ENCODE peak calls at places on chromosomes 2 and 18, in eight cellular contexts. J is foreskin fibroblast, T is AG04450, R is WTC11, C is HFFc6, D is suprapubic skin, X is Calu3, H is right lobe of liver. B is an unnamed sample.

GRCh38 chr2:146489386-146489785 is 1355.4 kb upstream of the ACVR2A start:
- DNase-seq in J (no peak), T (no peak), R (no peak), C (no peak), D (no peak), X (no peak), H (no peak), B (no peak)

GRCh38 chr2:162067596-162067995 is 6.4 kb downstream of the DPP4 start:
- DNase-seq in J (no peak), T (no peak), R (no peak), C (no peak), D (no peak), X (no peak), H (no peak), B (no peak)

GRCh38 chr2:176117823-176118376 is 1.3 kb downstream of the HOXD10 start:
- DNase-seq in J (no peak), T (no peak), R (no peak), C (no peak), D (no peak), X (no peak), H (no peak), B (no peak)

GRCh38 chr18:13909141-13909540 is 6.2 kb downstream of the MC2R start:
- DNase-seq in J (no peak), T (no peak), R (no peak), C (no peak), D (no peak), X (no peak), H (no peak), B (no peak)

GRCh38 chr2:207188601-207189000 is 22.9 kb upstream of the KLF7 start:
- DNase-seq in J (peak; percentile 83), T (no peak), R (no peak), C (peak; percentile 57), D (no peak), X (no peak), H (no peak), B (no peak)

GRCh38 chr18:26624443-26624842 is 76.1 kb upstream of the KCTD1 start:
- DNase-seq in J (no peak), T (no peak), R (no peak), C (no peak), D (no peak), X (no peak), H (no peak), B (no peak)

GRCh38 chr2:176085861-176086771 is 2.4 kb upstream of the EVX2 start:
- DNase-seq in J (peak; percentile 76), T (no peak), R (peak; percentile 69), C (no peak), D (no peak), X (peak; percentile 34), H (peak; percentile 57), B (peak; percentile 70)

GRCh38 chr18:25661836-25662235 is 309.9 kb upstream of the ZNF521 start:
- DNase-seq in J (peak; percentile 71), T (no peak), R (no peak), C (no peak), D (no peak), X (no peak), H (no peak), B (no peak)

GRCh38 chr2:86021396-86022378 is 84.0 kb downstream of the POLR1A start:
- DNase-seq in J (peak; percentile 51), T (no peak), R (no peak), C (no peak), D (peak; percentile 41), X (no peak), H (peak; percentile 35), B (no peak)

GRCh38 chr2:96727431-96727830 is 12.4 kb downstream of the LMAN2L start:
- DNase-seq in J (peak; percentile 18), T (no peak), R (no peak), C (no peak), D (no peak), X (no peak), H (no peak), B (no peak)

GRCh38 chr2:16218651-16219050 is 278.3 kb downstream of the MYCN start:
- DNase-seq in J (no peak), T (no peak), R (peak; percentile 54), C (no peak), D (no peak), X (peak; percentile 53), H (no peak), B (peak; percentile 50)

GRCh38 chr2:239371726-239372686 is 28.8 kb downstream of the HDAC4 start:
- DNase-seq in J (no peak), T (no peak), R (no peak), C (no peak), D (peak; percentile 65), X (no peak), H (peak; percentile 50), B (no peak)

GRCh38 chr2:239370876-239371725 is 29.7 kb downstream of the HDAC4 start:
- DNase-seq in J (no peak), T (no peak), R (no peak), C (no peak), D (peak; percentile 72), X (no peak), H (peak; percentile 37), B (no peak)

GRCh38 chr2:239369631-239370161 is 31.1 kb downstream of the HDAC4 start:
- DNase-seq in J (peak; percentile 81), T (no peak), R (no peak), C (peak; percentile 66), D (peak; percentile 78), X (no peak), H (peak; percentile 45), B (no peak)

GRCh38 chr2:239368906-239369584 is 31.8 kb downstream of the HDAC4 start:
- DNase-seq in J (no peak), T (no peak), R (no peak), C (no peak), D (peak; percentile 77), X (no peak), H (peak; percentile 43), B (no peak)

GRCh38 chr2:239370403-239370802 is 30.4 kb downstream of the HDAC4 start:
- DNase-seq in J (no peak), T (no peak), R (no peak), C (no peak), D (peak; percentile 56), X (no peak), H (peak; percentile 27), B (no peak)
- TF ChIP-seq CTCF in J (no peak), T (no peak), R (no peak), C (peak; percentile 7), D (no peak), X (no peak), H (no peak), B (no peak)

GRCh38 chr2:232437130-232437620 is 18.8 kb upstream of the ALPI start:
- DNase-seq in J (no peak), T (no peak), R (no peak), C (no peak), D (peak; percentile 77), X (no peak), H (peak; percentile 39), B (no peak)

GRCh38 chr2:232441147-232441651 is 14.8 kb upstream of the ALPI start:
- DNase-seq in J (no peak), T (no peak), R (no peak), C (no peak), D (no peak), X (no peak), H (peak; percentile 50), B (no peak)

GRCh38 chr2:232438951-232439757 is 16.8 kb upstream of the ALPI start:
- DNase-seq in J (peak; percentile 54), T (no peak), R (peak; percentile 80), C (no peak), D (no peak), X (peak; percentile 74), H (no peak), B (peak; percentile 56)

GRCh38 chr2:232438051-232438450 is 17.9 kb upstream of the ALPI start:
- DNase-seq in J (no peak), T (no peak), R (no peak), C (no peak), D (no peak), X (no peak), H (no peak), B (no peak)

DNA sequence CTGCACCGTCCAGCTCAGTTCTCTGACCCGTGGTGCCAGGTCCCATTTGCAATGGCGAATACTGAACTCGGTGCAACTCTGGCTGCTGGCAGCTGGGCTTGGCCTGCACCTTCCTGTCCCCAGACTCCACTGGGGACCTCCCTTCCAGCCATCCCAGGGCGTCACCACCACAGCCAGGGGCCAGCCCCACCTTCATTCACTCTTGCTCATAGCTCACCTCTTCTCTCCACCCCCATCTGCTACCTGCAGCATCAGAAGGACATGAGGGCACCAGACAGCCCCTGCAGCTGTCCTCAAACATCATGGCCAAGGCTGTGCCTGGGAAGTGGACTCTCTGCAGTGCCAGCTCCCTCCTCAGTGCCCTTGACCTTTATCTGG is 16.2 kb upstream of the ALPI start:
- DNase-seq in J (no peak), T (no peak), R (no peak), C (no peak), D (no peak), X (no peak), H (peak; percentile 20), B (no peak)
- TF ChIP-seq CTCF in J (peak; percentile 6), T (peak; percentile 23), R (peak; percentile 2), C (peak; percentile 78), D (no peak), X (no peak), H (peak; percentile 39), B (peak; percentile 44)

GRCh38 chr2:80462654-80463053 is 158.1 kb upstream of the LRRTM1 start:
- DNase-seq in J (no peak), T (no peak), R (no peak), C (no peak), D (no peak), X (no peak), H (no peak), B (no peak)
- TF ChIP-seq CTCF in J (no peak), T (no peak), R (no peak), C (no peak), D (no peak), X (no peak), H (no peak), B (no peak)

GRCh38 chr2:10971855-10972348 is 60.2 kb downstream of the KCNF1 start:
- DNase-seq in J (no peak), T (no peak), R (no peak), C (no peak), D (no peak), X (no peak), H (no peak), B (no peak)
- TF ChIP-seq CTCF in J (no peak), T (no peak), R (no peak), C (no peak), D (no peak), X (no peak), H (no peak), B (no peak)

DNA sequence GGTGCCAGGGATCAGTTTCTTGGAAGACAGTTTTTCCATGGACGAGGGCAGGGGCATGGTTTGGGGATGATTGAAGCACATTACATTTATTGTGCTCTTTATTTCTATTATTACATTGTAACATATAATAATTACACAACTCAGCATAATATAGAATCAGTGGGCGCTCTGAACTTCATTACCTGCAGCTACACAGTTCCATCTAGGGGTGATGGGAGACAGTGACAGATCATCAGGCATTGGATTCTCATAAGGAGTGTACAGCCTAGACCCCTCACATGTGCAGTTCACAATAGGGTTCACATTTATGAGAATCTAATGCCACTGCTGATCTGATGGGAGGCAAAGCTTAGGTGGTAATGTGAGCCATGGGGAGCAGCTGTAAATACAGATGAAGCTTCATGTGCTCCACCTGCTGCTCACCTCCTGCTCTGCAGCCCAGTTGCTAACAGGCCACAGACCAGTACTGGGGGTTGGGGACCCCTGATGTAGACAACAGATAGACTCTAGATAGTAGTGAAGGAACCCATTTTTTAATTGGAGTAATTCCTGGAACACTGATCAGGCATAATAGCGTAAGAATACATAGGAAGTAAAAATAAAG is 41.5 kb upstream of the MC4R start:
- DNase-seq in J (peak; percentile 17), T (no peak), R (peak; percentile 68), C (peak; percentile 2), D (no peak), X (peak; percentile 52), H (no peak), B (peak; percentile 32)
- TF ChIP-seq CTCF in J (peak; percentile 71), T (peak; percentile 61), R (peak; percentile 49), C (peak; percentile 76), D (no peak), X (peak; percentile 54), H (no peak), B (peak; percentile 42)